ENCODE peak calls at places on chromosomes 5 and 9, in eight cellular contexts. S is hepatocyte, B is tibial nerve, L is OCI-LY7, D is esophagus squamous epithelium, R is Panc1, V is heart left ventricle, Y is GM23248. I is an unnamed sample.

GRCh38 chr5:152990217-152990616 is 500.3 kb upstream of the GRIA1 start:
- DNase-seq in B (no peak), L (no peak), R (no peak), D (no peak), S (no peak), Y (no peak), V (no peak), I (no peak)

GRCh38 chr9:34503406-34503805 is 19.4 kb downstream of the ENHO start:
- DNase-seq in B (no peak), V (no peak), S (no peak), L (no peak), D (no peak), Y (no peak), R (no peak), I (no peak)

GRCh38 chr9:101486693-101487442 is 46.8 kb upstream of the RNF20 start:
- DNase-seq in V (peak; percentile 60), S (peak; percentile 75), Y (peak; percentile 83), D (no peak), B (no peak), L (no peak), R (no peak), I (peak; percentile 70)

GRCh38 chr9:83236029-83236696 is 173.2 kb upstream of the RASEF start:
- DNase-seq in V (no peak), D (no peak), Y (no peak), R (no peak), S (no peak), B (no peak), L (no peak), I (no peak)

GRCh38 chr5:150053231-150053626 is 33.1 kb downstream of the CSF1R start:
- DNase-seq in S (no peak), L (no peak), R (no peak), V (no peak), D (no peak), Y (peak; percentile 93), B (no peak), I (no peak)

GRCh38 chr9:37529111-37529510 is 43.4 kb downstream of the POLR1E start:
- DNase-seq in B (no peak), D (no peak), R (no peak), Y (no peak), S (no peak), L (peak; percentile 45), V (no peak), I (no peak)

GRCh38 chr9:7656648-7657047 is 142.9 kb downstream of the DMAC1 start:
- DNase-seq in B (no peak), D (no peak), S (no peak), Y (no peak), V (no peak), L (no peak), R (no peak), I (peak; percentile 8)

GRCh38 chr5:16894236-16895057 is 41.6 kb downstream of the MYO10 start:
- DNase-seq in S (peak; percentile 81), Y (peak; percentile 78), R (peak; percentile 79), B (no peak), D (no peak), L (no peak), V (no peak), I (no peak)

GRCh38 chr5:93274291-93274690 is 306.7 kb downstream of the NR2F1-AS1 start:
- DNase-seq in B (no peak), R (no peak), Y (peak; percentile 38), S (no peak), D (no peak), L (no peak), V (no peak), I (no peak)

GRCh38 chr5:73153513-73153912 is 19.5 kb upstream of the TMEM174 start:
- DNase-seq in L (peak; percentile 28), V (no peak), S (no peak), R (no peak), D (no peak), Y (no peak), B (no peak), I (no peak)

GRCh38 chr5:78509884-78510769 is 138.4 kb downstream of the LHFPL2 start:
- DNase-seq in S (peak; percentile 61), D (no peak), Y (peak; percentile 61), B (no peak), V (peak; percentile 85), R (no peak), L (peak; percentile 71), I (peak; percentile 63)

GRCh38 chr9:14309403-14309802 is 4.5 kb downstream of the NFIB start:
- DNase-seq in S (no peak), V (no peak), B (no peak), R (no peak), L (no peak), Y (no peak), D (no peak), I (no peak)

GRCh38 chr9:135301271-135302263 is 178.0 kb upstream of the PPP1R26 start:
- DNase-seq in S (no peak), Y (no peak), D (no peak), R (no peak), L (no peak), V (no peak), B (no peak), I (no peak)

GRCh38 chr5:36054646-36055045 is 12.0 kb downstream of the UGT3A2 start:
- DNase-seq in D (no peak), Y (peak; percentile 26), V (no peak), R (no peak), L (no peak), S (no peak), B (no peak), I (no peak)

GRCh38 chr9:98810106-98810840 is 2.8 kb downstream of the GALNT12 start:
- DNase-seq in S (no peak), D (no peak), B (no peak), R (no peak), V (no peak), Y (peak; percentile 68), L (no peak), I (no peak)

GRCh38 chr5:6757414-6757969 is 44.3 kb downstream of the TENT4A start:
- DNase-seq in L (no peak), D (no peak), B (no peak), R (no peak), S (no peak), V (peak; percentile 10), Y (no peak), I (no peak)

GRCh38 chr5:144596517-144596916 is 425.8 kb downstream of the KCTD16 start:
- DNase-seq in D (no peak), L (no peak), R (no peak), Y (no peak), V (no peak), B (no peak), S (no peak), I (no peak)

GRCh38 chr5:134609232-134609851 is 23.3 kb downstream of the SAR1B start:
- DNase-seq in V (no peak), Y (no peak), R (no peak), S (peak; percentile 43), D (no peak), L (no peak), B (no peak), I (no peak)

GRCh38 chr5:97044057-97044456 is 98.4 kb downstream of the LIX1 start:
- DNase-seq in D (no peak), V (peak; percentile 27), R (peak; percentile 12), L (no peak), S (peak; percentile 55), B (no peak), Y (peak; percentile 47), I (no peak)

DNA sequence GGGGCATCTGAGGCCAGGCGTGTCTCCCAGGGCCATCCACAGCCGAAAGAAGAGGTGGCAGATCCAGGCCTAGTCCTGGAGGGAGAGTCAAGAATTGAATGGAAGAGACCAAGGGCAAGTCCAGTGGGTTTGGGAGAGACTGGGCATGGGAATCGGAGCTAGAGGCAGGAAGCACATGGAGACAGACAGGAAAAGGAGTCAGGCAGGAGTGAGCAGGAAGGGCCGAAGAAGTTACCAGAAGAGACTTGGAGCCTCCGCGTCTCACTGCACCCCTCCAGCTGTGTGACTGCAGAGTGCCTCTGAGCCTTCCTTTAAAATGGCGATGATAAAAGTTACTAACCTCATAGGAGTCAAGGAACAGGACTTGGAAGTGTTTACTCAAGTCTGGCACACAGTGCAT is 64.4 kb upstream of the ANGPTL2 start:
- DNase-seq in S (no peak), B (no peak), R (no peak), D (no peak), L (no peak), Y (no peak), V (no peak), I (no peak)
- H3K27ac ChIP-seq in S (peak overlapping the region; percentile 98), B (peak overlapping the region; percentile 93), R (no peak overlapping the region), D (peak overlapping the region; percentile 66), L (no peak overlapping the region), Y (peak overlapping the region; percentile 99), V (peak overlapping the region; percentile 88), I (peak overlapping the region; percentile 69)

DNA sequence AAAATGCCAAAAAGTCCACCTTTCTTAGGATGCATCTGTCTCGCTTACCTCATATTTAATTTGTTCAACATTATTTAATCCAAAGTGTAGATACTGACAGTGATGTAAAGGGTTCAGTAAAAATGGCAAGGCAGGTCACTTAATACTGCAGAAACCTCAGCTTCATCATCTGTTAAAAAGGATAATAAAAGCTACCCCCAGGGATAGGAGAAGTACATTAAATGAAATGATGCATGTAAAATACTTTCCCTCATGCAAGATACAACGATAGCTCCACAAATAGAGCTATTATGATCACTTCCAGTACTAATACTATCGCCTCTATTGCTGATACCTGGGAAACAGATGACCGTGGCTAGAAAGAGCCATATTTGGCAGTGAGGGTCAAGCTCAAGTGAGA is 82.9 kb downstream of the SLC1A1 start:
- DNase-seq in Y (no peak), D (no peak), L (no peak), V (no peak), B (no peak), S (no peak), R (no peak), I (no peak)
- H3K27ac ChIP-seq in Y (no peak overlapping the region), D (no peak overlapping the region), L (no peak overlapping the region), V (no peak overlapping the region), B (no peak overlapping the region), S (no peak overlapping the region), R (no peak overlapping the region), I (no peak overlapping the region)

DNA sequence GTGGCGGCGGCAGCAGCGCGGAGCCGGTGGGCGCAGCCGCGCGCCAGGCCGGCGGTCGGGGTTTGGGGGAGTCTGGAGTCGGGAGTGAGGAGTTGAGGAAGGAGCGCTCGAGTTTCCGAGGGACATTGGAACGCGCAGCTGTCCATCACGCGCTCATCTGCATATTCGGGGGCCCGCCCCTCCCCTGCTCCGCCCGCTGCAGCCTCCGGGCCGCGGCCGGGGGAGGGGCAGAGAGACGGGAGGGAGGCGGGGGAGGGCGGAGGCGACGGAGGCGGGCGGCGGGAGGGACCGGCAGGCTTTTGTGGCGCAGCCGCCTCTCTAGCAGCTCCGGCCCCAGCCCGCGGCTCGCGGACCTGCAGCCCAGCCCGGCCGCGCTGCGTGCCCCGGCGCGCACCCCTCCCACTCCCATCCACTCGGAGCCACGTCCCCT is at the start of gene IRX2:
- DNase-seq in D (no peak), R (no peak), Y (peak; percentile 99), B (no peak), L (no peak), V (peak; percentile 82), S (peak; percentile 95), I (no peak)
- H3K27ac ChIP-seq in D (peak within 1 kb of the TSS; percentile 86), R (no peak within 1 kb of the TSS), Y (peak within 1 kb of the TSS; percentile 84), B (no peak within 1 kb of the TSS), L (no peak within 1 kb of the TSS), V (no peak within 1 kb of the TSS), S (peak within 1 kb of the TSS; percentile 74), I (no peak within 1 kb of the TSS)

DNA sequence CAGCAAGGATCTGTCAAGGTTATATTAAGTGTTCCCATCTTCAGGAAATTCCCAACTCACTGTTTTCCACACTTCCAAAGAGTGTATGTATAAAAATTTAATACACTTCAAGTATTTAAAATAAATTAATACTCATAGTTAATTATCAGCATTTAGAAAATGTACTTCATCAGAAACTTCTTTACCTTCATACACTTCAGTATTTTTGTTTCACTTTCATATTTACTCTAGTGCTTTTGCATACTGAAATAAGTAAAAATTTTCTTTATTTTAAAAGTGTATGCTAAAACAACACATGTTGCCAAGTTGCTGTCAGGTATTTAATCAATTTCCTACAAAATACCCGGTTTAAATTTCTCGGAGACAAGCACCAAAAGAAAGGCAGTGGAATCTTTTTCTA is 16.5 kb downstream of the RICTOR start:
- DNase-seq in D (no peak), V (no peak), S (no peak), Y (no peak), L (no peak), B (no peak), R (no peak), I (no peak)
- H3K27ac ChIP-seq in D (no peak overlapping the region), V (no peak overlapping the region), S (no peak overlapping the region), Y (no peak overlapping the region), L (no peak overlapping the region), B (peak overlapping the region; percentile 34), R (peak overlapping the region; percentile 64), I (no peak overlapping the region)